ENCODE peak calls at places on chromosomes 16 and 17, in eight cellular contexts. O, Z, D, B, U, J, X and T are unnamed samples.

GRCh38 chr17:59257101-59257500 is 36.8 kb downstream of the GDPD1 start:
- DNase-seq in B (no peak), D (no peak), O (no peak), U (no peak), Z (no peak), J (no peak), X (no peak), T (no peak)

GRCh38 chr17:44921122-44921882 is 6.0 kb upstream of the GFAP start:
- DNase-seq in U (no peak), D (peak), O (peak), X (peak), B (no peak), Z (peak), J (no peak), T (peak)

GRCh38 chr17:44204453-44204882 is 4.8 kb upstream of the ATXN7L3 start:
- DNase-seq in Z (no peak), D (no peak), J (peak), B (no peak), O (no peak), X (peak), U (no peak), T (no peak)

GRCh38 chr16:72819345-72819744 is 228.6 kb downstream of the ZFHX3 start:
- DNase-seq in J (peak), X (no peak), U (no peak), O (no peak), B (no peak), Z (no peak), D (no peak), T (no peak)

GRCh38 chr17:50635720-50636144 is 1.1 kb downstream of the ABCC3 start:
- DNase-seq in X (no peak), J (no peak), B (no peak), O (no peak), D (no peak), U (no peak), Z (no peak), T (no peak)

GRCh38 chr16:23113185-23113584 is 36.1 kb downstream of the USP31 start:
- DNase-seq in D (no peak), O (no peak), U (no peak), Z (no peak), X (no peak), B (no peak), J (no peak), T (no peak)

GRCh38 chr17:31544186-31544585 is 152.7 kb downstream of the RAB11FIP4 start:
- DNase-seq in J (no peak), D (no peak), X (no peak), Z (no peak), U (no peak), B (no peak), O (no peak), T (no peak)

GRCh38 chr17:48814504-48814903 is 2.5 kb downstream of the TTLL6 start:
- DNase-seq in X (peak), O (peak), U (no peak), J (peak), B (peak), Z (peak), D (peak), T (peak)

GRCh38 chr17:38864636-38865398 is 5.0 kb upstream of the LASP1 start:
- DNase-seq in D (no peak), B (no peak), Z (no peak), J (peak), U (no peak), O (no peak), X (peak), T (no peak)

GRCh38 chr16:19463468-19464315 is 46.0 kb downstream of the TMC5 start:
- DNase-seq in D (no peak), J (no peak), B (no peak), O (no peak), Z (no peak), U (no peak), X (no peak), T (no peak)
- H3K27ac ChIP-seq in D (no peak), J (no peak), B (no peak), O (no peak), Z (no peak), U (no peak), X (no peak), T (no peak)

DNA sequence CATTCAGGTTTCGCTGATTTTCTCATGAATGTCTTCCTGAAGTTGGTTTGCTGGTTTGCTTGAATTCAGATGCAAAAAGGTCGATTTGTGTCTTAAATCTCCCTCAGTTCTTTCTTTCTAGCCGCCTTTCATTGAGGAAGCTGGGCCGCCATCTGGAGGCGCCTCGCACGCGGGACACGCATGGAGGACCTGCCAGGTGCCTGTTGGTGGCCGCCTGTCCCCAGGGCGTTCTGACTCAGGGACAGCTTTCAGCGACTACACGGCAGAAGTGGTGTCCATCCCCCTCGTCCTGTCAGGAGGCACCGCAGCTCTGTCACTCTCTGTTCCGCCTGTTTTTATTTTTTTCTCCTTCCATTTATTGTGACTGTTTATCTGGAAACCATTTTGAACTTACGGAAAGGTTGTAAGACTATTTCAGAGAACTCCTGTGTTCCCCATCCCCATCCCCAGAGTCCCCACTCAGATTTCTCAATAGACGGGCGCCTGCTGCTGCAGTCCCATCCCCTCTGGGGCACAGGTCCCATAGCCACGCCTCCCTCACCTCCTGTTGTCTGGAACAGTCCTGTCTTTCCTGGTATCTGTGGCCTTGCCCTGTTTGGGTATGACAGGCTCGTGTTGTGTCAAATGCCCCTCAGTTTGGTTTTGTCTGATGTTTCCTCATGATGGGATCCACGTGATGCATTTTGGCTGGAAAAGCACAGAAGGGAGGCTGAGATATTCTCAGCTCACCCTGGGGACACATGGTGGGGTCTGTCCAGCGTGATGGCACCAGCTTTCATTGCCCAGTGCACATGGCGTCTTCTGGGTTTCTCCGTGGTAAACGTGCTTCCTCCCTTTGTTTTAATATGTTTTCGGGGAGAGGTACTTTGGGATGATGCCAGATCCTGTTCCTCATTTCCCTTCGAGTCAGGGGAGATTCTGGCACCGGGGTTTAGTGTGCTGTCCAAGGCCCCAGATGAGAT is 33.4 kb downstream of the COX4I1 start:
- DNase-seq in O (no peak), D (no peak), Z (no peak), X (no peak), B (no peak), J (no peak), U (no peak), T (no peak)
- H3K27ac ChIP-seq in O (no peak), D (no peak), Z (no peak), X (no peak), B (no peak), J (no peak), U (no peak), T (no peak)

GRCh38 chr16:86342161-86342560 is 168.2 kb upstream of the FOXF1 start:
- DNase-seq in O (no peak), U (no peak), D (no peak), Z (no peak), B (no peak), J (no peak), X (no peak), T (no peak)
- H3K27ac ChIP-seq in O (no peak), U (no peak), D (no peak), Z (no peak), B (no peak), J (no peak), X (no peak), T (no peak)

DNA sequence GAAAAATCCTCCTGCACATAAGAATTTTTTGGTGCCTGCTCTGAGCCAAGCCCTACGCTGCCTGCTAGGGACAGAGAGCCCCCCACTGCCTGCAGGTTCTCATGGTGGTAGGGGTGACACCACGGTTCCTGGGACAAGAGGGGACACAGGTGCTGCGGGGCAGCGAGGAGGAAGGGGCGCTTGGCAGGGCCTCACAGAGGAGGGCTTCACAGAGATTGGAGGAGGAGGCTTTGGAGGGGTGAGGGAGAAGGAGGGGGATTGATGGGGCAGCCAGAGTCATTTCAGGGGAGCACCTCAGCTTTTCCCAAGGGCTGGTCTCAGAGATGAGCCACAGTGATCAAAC is 29.8 kb upstream of the GSG1L start:
- DNase-seq in O (no peak), B (no peak), Z (no peak), J (no peak), X (no peak), D (no peak), U (no peak), T (no peak)
- H3K27ac ChIP-seq in O (no peak), B (no peak), Z (no peak), J (no peak), X (no peak), D (no peak), U (no peak), T (no peak)

DNA sequence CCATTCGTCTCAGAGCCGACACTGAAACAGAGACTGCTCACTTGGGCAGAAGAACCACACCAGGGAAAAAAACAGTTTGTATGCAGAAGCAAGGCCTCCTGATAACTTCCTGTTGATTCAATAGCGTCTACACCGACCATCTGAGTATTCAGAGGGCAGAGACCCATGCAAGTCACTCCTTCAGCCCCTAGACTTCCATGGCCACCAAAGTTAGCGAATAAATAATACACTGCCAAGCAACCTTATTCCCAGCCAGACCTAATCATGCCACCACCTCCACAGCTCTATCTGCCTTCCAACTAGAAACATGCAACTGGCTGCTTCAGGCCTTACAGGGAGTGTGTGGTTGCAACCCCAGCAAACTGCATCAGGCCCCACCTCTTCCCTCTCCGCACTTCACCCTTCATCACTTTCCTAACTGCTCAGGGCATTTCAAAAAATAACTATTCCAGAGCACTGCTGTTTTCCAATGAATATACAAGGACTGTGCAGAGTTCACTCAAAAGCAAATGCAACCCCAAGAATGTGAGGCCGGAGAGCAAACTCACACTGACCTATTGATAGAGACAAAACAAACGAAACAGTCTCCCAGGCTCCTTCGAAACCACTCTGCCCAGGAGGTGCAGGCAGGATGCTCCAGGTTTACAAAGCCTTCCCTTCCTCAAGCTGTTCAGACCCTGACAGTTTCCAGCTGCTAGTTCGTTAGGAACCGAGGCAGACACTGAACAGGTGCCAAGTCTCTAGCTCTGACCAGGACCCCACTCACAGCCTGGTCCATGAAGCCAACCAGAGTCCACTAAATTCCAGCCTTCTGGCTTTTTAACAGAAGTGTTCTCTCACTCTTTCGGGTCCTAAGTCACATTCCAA is 3.6 kb downstream of the USP7 start:
- DNase-seq in J (peak), X (peak), B (no peak), O (no peak), Z (no peak), U (no peak), D (peak), T (no peak)
- H3K27ac ChIP-seq in J (peak), X (no peak), B (peak), O (peak), Z (no peak), U (no peak), D (no peak), T (peak)